ENCODE peak calls at places on chromosome 17, in ten cellular contexts. Y is OCI-LY7, M is ascending aorta, P is Caco-2, X is bronchial epithelial cell, I is left ventricle myocardium inferior, G is spleen, E is cardiac muscle cell, U is psoas muscle, W is upper lobe of right lung. N is an unnamed sample.

GRCh38 chr17:37100231-37100630 is 151.5 kb downstream of the AATF start:
- DNase-seq in Y (no peak), M (no peak), P (no peak), X (no peak), I (no peak), G (no peak), E (no peak), U (no peak), W (no peak), N (no peak)

GRCh38 chr17:8794636-8795035 is 4.5 kb downstream of the MFSD6L start:
- DNase-seq in Y (no peak), M (no peak), P (no peak), X (no peak), I (no peak), G (no peak), E (no peak), U (no peak), W (no peak), N (no peak)

GRCh38 chr17:67491009-67491677 is 114.1 kb downstream of the PITPNC1 start:
- DNase-seq in Y (no peak), M (peak), P (no peak), X (peak), I (peak), G (peak), E (no peak), U (peak), W (peak), N (peak)

GRCh38 chr17:28538296-28538895 is 14.0 kb downstream of the UNC119 start:
- DNase-seq in Y (no peak), M (no peak), P (no peak), X (no peak), I (no peak), G (no peak), E (no peak), U (no peak), W (no peak), N (no peak)

GRCh38 chr17:29148257-29148789 is 31.9 kb downstream of the MYO18A start:
- DNase-seq in Y (peak), M (no peak), P (no peak), X (no peak), I (no peak), G (no peak), E (peak), U (peak), W (peak), N (no peak)

GRCh38 chr17:50631908-50632571 is 2.6 kb upstream of the ABCC3 start:
- DNase-seq in Y (no peak), M (no peak), P (no peak), X (peak), I (no peak), G (no peak), E (no peak), U (no peak), W (no peak), N (no peak)

GRCh38 chr17:56310780-56311179 is 157.5 kb downstream of the ANKFN1 start:
- DNase-seq in Y (no peak), M (no peak), P (no peak), X (no peak), I (no peak), G (no peak), E (no peak), U (no peak), W (no peak), N (no peak)

GRCh38 chr17:59884861-59885260 is 7.9 kb downstream of the TUBD1 start:
- DNase-seq in Y (no peak), M (no peak), P (no peak), X (no peak), I (no peak), G (peak), E (no peak), U (no peak), W (no peak), N (no peak)

GRCh38 chr17:8832711-8833352 is 33.7 kb upstream of the MFSD6L start:
- DNase-seq in Y (peak), M (no peak), P (no peak), X (no peak), I (no peak), G (peak), E (peak), U (no peak), W (no peak), N (peak)

GRCh38 chr17:5078106-5079028 is at the start of gene ZFP3:
- DNase-seq in Y (peak), M (peak), P (peak), X (peak), I (peak), G (peak), E (peak), U (peak), W (peak), N (no peak)

GRCh38 chr17:57425903-57426574 is 169.7 kb downstream of the MSI2 start:
- DNase-seq in Y (no peak), M (no peak), P (no peak), X (no peak), I (no peak), G (no peak), E (no peak), U (no peak), W (no peak), N (no peak)

GRCh38 chr17:2062571-2063183 is 7.8 kb downstream of the HIC1 start:
- DNase-seq in Y (no peak), M (no peak), P (no peak), X (no peak), I (no peak), G (no peak), E (peak), U (peak), W (no peak), N (no peak)

DNA sequence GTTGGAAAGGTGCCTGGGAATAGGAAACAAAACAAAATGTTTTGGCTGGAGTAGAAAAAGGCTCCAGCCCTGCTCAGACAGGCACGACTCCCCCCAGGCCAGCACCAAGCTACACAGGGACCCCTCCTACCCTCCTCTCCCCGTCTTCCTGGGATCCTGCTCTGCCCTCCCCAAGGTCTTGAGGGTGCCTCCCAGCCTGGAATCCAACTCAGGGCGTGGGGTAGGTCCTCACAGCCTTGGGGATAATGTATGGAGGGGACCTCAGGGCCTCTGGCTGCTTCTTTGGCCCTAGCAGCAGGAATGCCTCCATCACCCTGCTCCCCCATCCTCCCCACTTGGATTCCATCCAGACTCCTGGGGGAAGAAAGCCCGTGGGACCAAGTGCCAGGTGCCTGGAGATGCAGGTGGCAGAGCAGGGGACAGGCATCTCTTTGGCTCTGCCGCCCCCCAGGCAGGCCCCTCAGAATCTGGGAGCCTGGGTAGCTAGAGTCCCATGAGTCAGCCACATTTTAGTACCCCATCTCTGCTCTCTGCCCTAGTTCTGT is 10.7 kb upstream of the STAC2 start:
- DNase-seq in Y (no peak), M (no peak), P (no peak), X (no peak), I (no peak), G (peak), E (no peak), U (no peak), W (no peak), N (no peak)
- TF ChIP-seq CTCF in Y (no peak), M (no peak), P (no peak), X (no peak), I (no peak), G (no peak), E (no peak), U (no peak), W (no peak), N (no peak)

GRCh38 chr17:6387442-6387841 is 47.5 kb downstream of the AIPL1 start:
- DNase-seq in Y (no peak), M (no peak), P (no peak), X (no peak), I (no peak), G (no peak), E (no peak), U (no peak), W (no peak), N (no peak)

GRCh38 chr17:6388416-6388815 is 46.5 kb downstream of the AIPL1 start:
- DNase-seq in Y (no peak), M (no peak), P (no peak), X (no peak), I (no peak), G (no peak), E (no peak), U (no peak), W (no peak), N (no peak)

GRCh38 chr17:6386041-6386630 is 48.8 kb downstream of the AIPL1 start:
- DNase-seq in Y (no peak), M (no peak), P (no peak), X (no peak), I (no peak), G (no peak), E (no peak), U (no peak), W (no peak), N (no peak)

GRCh38 chr17:6384481-6384880 is 50.4 kb downstream of the AIPL1 start:
- DNase-seq in Y (no peak), M (no peak), P (no peak), X (no peak), I (no peak), G (no peak), E (no peak), U (no peak), W (no peak), N (no peak)

GRCh38 chr17:6387858-6388257 is 47.1 kb downstream of the AIPL1 start:
- DNase-seq in Y (no peak), M (no peak), P (no peak), X (no peak), I (no peak), G (no peak), E (no peak), U (no peak), W (no peak), N (no peak)
- TF ChIP-seq CTCF in Y (no peak), M (no peak), P (no peak), X (no peak), I (no peak), G (no peak), E (no peak), U (no peak), W (no peak), N (no peak)

DNA sequence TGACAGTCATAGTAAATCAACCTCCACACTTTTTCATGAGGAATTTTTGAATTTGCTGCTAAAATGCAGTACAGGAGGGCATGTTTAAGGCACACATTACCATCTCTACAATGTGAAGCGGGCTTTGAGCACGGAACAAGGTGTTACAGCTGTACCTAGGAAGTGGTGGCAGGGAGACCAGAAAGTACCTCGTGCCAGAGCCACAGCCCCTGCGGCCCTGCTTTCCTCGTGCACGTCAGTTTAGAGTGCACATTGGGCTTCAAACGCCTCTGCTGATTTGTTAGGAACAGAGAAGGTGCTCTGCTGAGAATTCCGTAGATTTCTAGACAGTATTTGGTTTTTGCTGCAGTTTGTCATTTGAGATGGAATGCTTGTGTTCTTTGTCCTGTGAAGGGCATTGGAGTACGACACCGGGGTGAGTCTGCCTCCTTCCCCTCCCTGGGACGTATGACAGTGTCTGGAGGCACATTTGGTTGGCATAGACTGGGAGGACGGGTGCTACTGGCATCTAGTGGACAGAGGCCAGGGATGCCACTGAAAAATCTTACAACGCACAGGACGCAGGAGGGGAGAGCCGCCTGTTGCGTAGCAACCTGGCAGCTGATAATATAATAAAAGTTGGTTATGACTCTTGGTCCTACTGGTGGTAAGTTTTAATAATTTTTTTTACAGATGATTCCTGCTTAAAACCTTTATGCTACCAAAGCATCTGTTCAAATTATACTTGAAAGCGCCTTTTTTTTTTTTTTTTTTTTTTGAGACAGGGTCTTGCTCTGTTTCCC is 9.1 kb downstream of the FOXK2 start:
- DNase-seq in Y (peak), M (no peak), P (no peak), X (peak), I (peak), G (no peak), E (no peak), U (peak), W (no peak), N (peak)
- TF ChIP-seq CTCF in Y (peak), M (no peak), P (peak), X (peak), I (peak), G (peak), E (no peak), U (peak), W (peak), N (peak)

DNA sequence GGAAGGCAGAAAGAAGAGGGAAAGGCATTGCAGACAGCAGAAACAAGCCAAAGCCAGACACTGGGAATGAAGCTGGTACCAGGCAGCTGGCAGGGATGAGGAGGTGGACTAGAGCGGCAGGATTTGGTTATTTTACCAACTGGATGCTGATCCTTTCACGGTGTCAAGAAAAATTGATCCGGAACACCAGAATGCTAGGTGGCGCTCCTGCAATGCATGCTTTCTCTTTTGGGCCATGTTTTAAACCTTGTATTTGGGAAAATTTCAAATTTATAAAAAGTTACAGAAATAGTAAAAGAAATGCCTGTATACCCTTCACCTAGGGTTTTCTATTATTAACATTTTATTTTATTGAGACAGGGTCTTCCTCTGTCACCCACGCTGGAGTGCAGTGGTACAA is 224.7 kb downstream of the SOX9 start:
- DNase-seq in Y (no peak), M (no peak), P (no peak), X (no peak), I (no peak), G (no peak), E (no peak), U (no peak), W (no peak), N (no peak)
- TF ChIP-seq CTCF in Y (peak), M (no peak), P (no peak), X (no peak), I (no peak), G (no peak), E (no peak), U (no peak), W (no peak), N (no peak)

GRCh38 chr17:15431766-15432165 is 35.7 kb downstream of the CDRT4 start:
- DNase-seq in Y (no peak), M (no peak), P (no peak), X (no peak), I (no peak), G (no peak), E (no peak), U (peak), W (no peak), N (no peak)
- TF ChIP-seq CTCF in Y (no peak), M (no peak), P (no peak), X (no peak), I (no peak), G (no peak), E (no peak), U (no peak), W (no peak), N (no peak)